ENCODE peak calls at places on chromosome 22, in four cellular contexts. K is prostate gland, L is GM12878, H is esophagus muscularis mucosa. X is an unnamed sample.

GRCh38 chr22:46567471-46567870 is 30.1 kb upstream of the CELSR1 start:
- DNase-seq in H (no peak), K (no peak), L (no peak), X (no peak)

GRCh38 chr22:19508024-19508776 is 16.0 kb downstream of the CLDN5 start:
- DNase-seq in H (no peak), K (no peak), L (no peak), X (no peak)

GRCh38 chr22:39234157-39234793 is 10.5 kb downstream of the PDGFB start:
- DNase-seq in K (no peak), H (no peak), L (no peak), X (no peak)

GRCh38 chr22:49210606-49211005 is 617.1 kb downstream of the BRD1 start:
- DNase-seq in L (no peak), H (no peak), K (no peak), X (no peak)

GRCh38 chr22:44172370-44173108 is 8.2 kb upstream of the PARVG start:
- DNase-seq in L (no peak), K (peak), H (peak), X (peak)

GRCh38 chr22:20174785-20175596 is 24.1 kb upstream of the CCDC188 start:
- DNase-seq in H (no peak), L (no peak), K (no peak), X (no peak)

GRCh38 chr22:39318507-39319283 is 728 bp downstream of the RPL3 start:
- DNase-seq in K (no peak), L (no peak), H (no peak), X (no peak)

GRCh38 chr22:50189849-50190181 is 4.1 kb downstream of the TRABD start:
- DNase-seq in K (no peak), L (no peak), H (no peak), X (no peak)

GRCh38 chr22:38772624-38772873 is 16.8 kb upstream of the SUN2 start:
- DNase-seq in K (no peak), H (no peak), L (no peak), X (no peak)

GRCh38 chr22:47144791-47145425 is 382.5 kb downstream of the TBC1D22A start:
- DNase-seq in L (no peak), H (no peak), K (peak), X (no peak)

DNA sequence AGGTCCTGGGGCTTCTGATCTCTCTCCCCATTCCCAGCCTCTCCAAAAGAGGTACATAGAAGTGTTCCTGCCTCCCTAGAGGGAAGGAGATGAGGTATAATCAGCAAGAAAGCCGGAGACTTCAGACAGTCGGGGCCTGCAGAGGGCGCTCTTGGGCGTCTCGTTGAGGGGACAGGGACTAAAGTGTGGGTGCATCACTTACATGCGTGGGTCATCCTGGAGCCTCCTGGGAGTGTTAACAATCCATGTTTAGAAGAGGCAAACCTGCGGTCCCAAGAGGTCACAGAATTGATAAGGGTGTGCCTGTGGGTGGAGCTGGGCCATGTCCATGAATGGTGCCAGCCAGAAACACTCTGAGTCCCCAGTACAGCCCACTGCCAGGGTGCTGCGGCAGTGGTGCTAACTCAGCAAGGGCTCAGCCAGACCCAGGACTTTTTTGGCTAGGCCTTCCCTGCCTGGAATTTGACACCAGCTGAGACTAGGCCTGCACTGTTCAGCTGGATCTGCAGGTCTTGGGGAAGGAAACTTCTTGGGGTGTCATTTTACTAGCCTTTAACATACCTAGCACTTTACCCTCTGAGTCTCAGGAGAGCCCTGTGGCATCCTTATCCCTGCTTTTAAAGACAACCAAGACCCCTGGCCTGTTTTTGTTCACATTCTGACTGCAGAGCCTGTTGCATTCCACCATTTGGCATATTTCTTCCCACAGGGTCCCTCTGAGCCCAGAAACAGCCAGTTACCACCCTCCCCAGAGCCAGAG is 5.5 kb downstream of the YDJC start:
- DNase-seq in H (no peak), L (no peak), K (peak), X (no peak)
- TF ChIP-seq POLR2A in H (no peak), L (no peak), K (no peak), X (peak)

DNA sequence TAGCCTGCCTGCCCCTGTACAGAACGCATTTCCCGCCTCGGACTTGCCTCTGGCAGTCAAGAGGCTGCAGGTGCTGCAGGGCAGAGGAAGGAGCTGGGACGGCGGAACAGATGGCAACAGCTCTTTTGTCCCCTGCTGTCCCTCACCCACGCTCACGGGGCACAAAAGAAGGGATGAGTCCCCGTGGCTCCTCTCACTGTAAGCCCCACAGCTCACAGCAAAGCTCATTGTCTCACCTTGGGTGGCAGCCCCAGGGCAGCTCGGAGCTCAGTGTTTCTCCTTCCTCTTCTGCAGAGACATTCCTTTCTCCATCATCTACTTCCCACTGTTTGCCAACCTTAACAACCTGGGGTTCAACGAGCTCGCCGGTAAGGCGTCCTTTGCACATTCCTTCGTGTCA is 24.3 kb downstream of the SLC25A18 start:
- DNase-seq in L (no peak), H (no peak), K (no peak), X (no peak)
- TF ChIP-seq POLR2AphosphoS5 in L (no peak), H (no peak), K (no peak), X (no peak)

DNA sequence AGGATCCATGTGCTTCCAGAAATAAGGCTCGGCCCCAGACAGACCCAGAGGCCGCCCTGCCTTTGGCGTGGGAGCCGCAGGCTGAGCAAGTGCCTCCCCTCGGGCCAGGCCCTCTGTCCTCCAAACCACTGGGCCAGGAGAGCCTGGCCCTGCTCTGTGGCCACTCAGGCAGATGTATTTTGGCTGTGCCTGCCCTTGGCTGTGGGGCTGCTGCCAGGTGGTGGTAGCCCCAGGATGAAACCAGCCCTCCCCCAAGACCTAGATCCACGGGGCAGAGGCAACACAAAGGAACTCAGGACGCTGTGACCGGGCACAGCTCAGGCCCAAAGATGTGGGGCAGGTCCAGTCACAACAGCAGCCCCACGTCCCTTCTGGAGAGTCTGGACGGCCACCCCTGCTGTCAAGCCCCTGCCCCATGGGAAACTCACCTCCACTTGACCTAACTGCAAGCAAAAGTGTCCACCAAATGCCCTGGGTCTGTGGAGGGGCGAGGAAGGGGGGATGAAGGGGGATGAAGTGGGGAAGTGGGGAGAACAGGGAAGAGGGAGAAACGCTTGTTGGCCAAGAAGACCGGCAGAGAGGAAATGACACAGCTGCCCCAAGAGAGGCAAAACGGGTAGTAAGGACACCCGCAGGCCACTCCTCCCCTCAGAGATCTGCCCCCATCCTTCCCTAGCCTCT is 23.9 kb downstream of the PISD start:
- DNase-seq in H (no peak), K (no peak), L (no peak), X (peak)
- TF ChIP-seq POLR2A in H (no peak), K (no peak), L (peak), X (peak)

GRCh38 chr22:41845380-41846267 is 12.7 kb downstream of the SREBF2 start:
- DNase-seq in L (no peak), H (no peak), K (no peak), X (no peak)
- TF ChIP-seq POLR2AphosphoS5 in L (no peak), H (no peak), K (no peak), X (no peak)

GRCh38 chr22:37672920-37673453 is 2.4 kb upstream of the LGALS1 start:
- DNase-seq in H (no peak), L (no peak), K (no peak), X (no peak)

GRCh38 chr22:37675930-37676571 is 615 bp downstream of the LGALS1 start:
- DNase-seq in L (no peak), H (no peak), K (no peak), X (no peak)

GRCh38 chr22:37674248-37674647 is 1.2 kb upstream of the LGALS1 start:
- DNase-seq in K (no peak), H (no peak), L (no peak), X (no peak)

GRCh38 chr22:37676691-37677627 is 1.5 kb downstream of the LGALS1 start:
- DNase-seq in L (no peak), K (peak), H (peak), X (peak)

GRCh38 chr22:37674951-37675929 is at the start of gene LGALS1:
- DNase-seq in L (no peak), H (peak), K (peak), X (peak)
- TF ChIP-seq POLR2A in L (peak), H (peak), K (peak), X (peak)

GRCh38 chr22:36463783-36464184 is 17.7 kb downstream of the TXN2 start:
- DNase-seq in H (no peak), L (no peak), K (no peak), X (no peak)
- TF ChIP-seq POLR2AphosphoS5 in H (peak), L (no peak), K (no peak), X (no peak)

GRCh38 chr22:36397767-36398093 is 10.0 kb upstream of the MYH9 start:
- DNase-seq in L (no peak), K (no peak), H (no peak), X (no peak)

GRCh38 chr22:36399473-36399780 is 11.7 kb upstream of the MYH9 start:
- DNase-seq in L (no peak), H (no peak), K (no peak), X (no peak)

GRCh38 chr22:36395922-36396321 is 8.2 kb upstream of the MYH9 start:
- DNase-seq in H (no peak), K (no peak), L (no peak), X (no peak)

GRCh38 chr22:36397081-36397766 is 9.5 kb upstream of the MYH9 start:
- DNase-seq in K (no peak), H (no peak), L (no peak), X (no peak)

GRCh38 chr22:36398602-36399472 is 11.1 kb upstream of the MYH9 start:
- DNase-seq in H (no peak), K (no peak), L (no peak), X (no peak)
- TF ChIP-seq POLR2A in H (no peak), K (no peak), L (no peak), X (no peak)

GRCh38 chr22:24592144-24592845 is 578 bp downstream of the LRRC75B start:
- DNase-seq in K (no peak), L (no peak), H (no peak), X (peak)

GRCh38 chr22:24593810-24594568 is 1.1 kb upstream of the LRRC75B start:
- DNase-seq in L (no peak), K (no peak), H (no peak), X (no peak)

GRCh38 chr22:24591286-24591830 is 1.5 kb downstream of the LRRC75B start:
- DNase-seq in H (no peak), K (no peak), L (no peak), X (no peak)

GRCh38 chr22:24594569-24595120 is 1.8 kb upstream of the LRRC75B start:
- DNase-seq in H (no peak), L (no peak), K (peak), X (no peak)

GRCh38 chr22:24592846-24593809 is at the start of gene LRRC75B:
- DNase-seq in K (peak), L (no peak), H (peak), X (peak)
- TF ChIP-seq POLR2AphosphoS5 in K (peak), L (no peak), H (peak), X (no peak)

X was measured in GM12892.